ENCODE peak calls at places on chromosomes 16 and 17, in six cellular contexts. X, R, Y, F, Q and V are unnamed samples. For H3K4me1, the result is how much of the 10 kb centered on the place peaks cover.

GRCh38 chr16:78553268-78554044 is 454.0 kb downstream of the WWOX start:
- ATAC-seq in X (no peak), R (no peak), Y (no peak), F (no peak), Q (no peak), V (no peak)

GRCh38 chr17:42392664-42393415 is 4.6 kb upstream of the STAT3 start:
- ATAC-seq in X (no peak), R (no peak), Y (no peak), F (no peak), Q (no peak), V (no peak)

GRCh38 chr17:73189417-73190099 is 3.3 kb upstream of the COG1 start:
- ATAC-seq in X (peak), R (no peak), Y (no peak), F (no peak), Q (peak), V (no peak)

GRCh38 chr17:45111838-45112237 is 20.5 kb downstream of the PLCD3 start:
- ATAC-seq in X (no peak), R (no peak), Y (no peak), F (no peak), Q (no peak), V (no peak)

GRCh38 chr17:60398227-60398959 is 6.5 kb upstream of the USP32 start:
- ATAC-seq in X (peak), R (peak), Y (no peak), F (peak), Q (peak), V (no peak)

GRCh38 chr16:11136600-11136999 is 119.4 kb downstream of the SOCS1 start:
- ATAC-seq in X (peak), R (no peak), Y (no peak), F (no peak), Q (no peak), V (no peak)

GRCh38 chr17:29181226-29181625 is 1.0 kb upstream of the MYO18A start:
- ATAC-seq in X (no peak), R (no peak), Y (no peak), F (no peak), Q (no peak), V (no peak)

GRCh38 chr17:69358688-69359596 is 32.0 kb upstream of the ABCA5 start:
- ATAC-seq in X (no peak), R (no peak), Y (no peak), F (no peak), Q (no peak), V (no peak)

GRCh38 chr16:70391881-70392481 is 45.3 kb downstream of the DDX19A start:
- ATAC-seq in X (peak), R (no peak), Y (no peak), F (no peak), Q (no peak), V (peak)

GRCh38 chr17:46108120-46108519 is 85.1 kb downstream of the KANSL1 start:
- ATAC-seq in X (peak), R (peak), Y (no peak), F (no peak), Q (peak), V (no peak)

DNA sequence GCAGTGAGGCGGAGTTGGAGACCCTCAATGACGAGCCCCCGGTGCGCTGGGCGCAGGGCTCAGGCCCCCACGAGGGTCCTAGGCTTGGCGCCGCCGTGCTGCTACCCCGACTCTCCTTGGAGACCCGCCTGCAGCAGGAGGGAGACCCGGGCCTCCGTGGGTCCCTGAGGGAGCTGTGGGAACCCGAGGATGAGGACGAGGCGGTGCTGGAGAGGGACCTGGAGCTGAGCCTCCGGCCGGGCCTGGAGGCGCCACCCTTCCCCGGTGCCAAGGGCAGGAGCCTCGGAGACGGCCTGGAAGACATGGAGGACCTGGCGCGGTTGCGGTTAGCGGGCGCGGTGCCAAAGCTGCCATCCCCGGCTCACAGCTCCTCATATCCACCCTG is 2.3 kb downstream of the MYO15B start:
- ATAC-seq in X (no peak), R (no peak), Y (no peak), F (no peak), Q (no peak), V (no peak)
- H3K4me1 ChIP-seq in X (under half), R (under half), Y (under half), F (under half), Q (under half), V (under half)

GRCh38 chr16:2829501-2830354 is at the start of gene ZG16B:
- ATAC-seq in X (peak), R (no peak), Y (no peak), F (no peak), Q (no peak), V (no peak)
- H3K4me3 ChIP-seq in X (no peak), R (no peak), Y (no peak), F (no peak), Q (no peak), V (no peak)

GRCh38 chr16:4500283-4500682 is 24.1 kb downstream of the HMOX2 start:
- ATAC-seq in X (peak), R (peak), Y (peak), F (no peak), Q (peak), V (peak)
- H3K4me1 ChIP-seq in X (under half), R (under half), Y (under half), F (under half), Q (under half), V (under half)

DNA sequence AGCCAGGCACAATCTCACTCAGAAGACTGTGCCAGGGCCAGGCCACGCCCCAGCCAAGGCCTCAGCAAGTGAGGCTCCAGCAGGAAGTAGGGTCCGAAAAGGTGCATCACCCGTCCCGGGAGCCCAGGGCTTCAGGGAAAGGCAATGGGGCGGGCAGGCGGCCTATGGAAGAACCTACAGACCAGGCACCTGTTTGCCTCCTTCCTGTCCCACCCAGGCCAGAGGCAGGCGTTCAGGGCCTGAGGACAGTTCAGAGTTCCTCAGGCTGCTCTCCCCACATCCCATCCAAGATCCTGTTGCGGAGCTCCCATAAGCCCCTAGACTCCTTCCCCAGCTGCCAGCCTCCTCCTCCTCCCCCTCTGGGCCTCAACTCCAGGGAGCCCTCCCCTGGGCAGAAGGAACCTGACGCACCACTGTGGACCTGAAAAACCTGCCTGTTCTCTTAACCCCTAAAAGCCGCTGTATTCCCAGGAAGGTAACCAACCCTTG is 2.3 kb downstream of the CLUH start:
- ATAC-seq in X (no peak), R (peak), Y (no peak), F (no peak), Q (peak), V (no peak)
- H3K4me3 ChIP-seq in X (peak), R (peak), Y (no peak), F (no peak), Q (peak), V (peak)

DNA sequence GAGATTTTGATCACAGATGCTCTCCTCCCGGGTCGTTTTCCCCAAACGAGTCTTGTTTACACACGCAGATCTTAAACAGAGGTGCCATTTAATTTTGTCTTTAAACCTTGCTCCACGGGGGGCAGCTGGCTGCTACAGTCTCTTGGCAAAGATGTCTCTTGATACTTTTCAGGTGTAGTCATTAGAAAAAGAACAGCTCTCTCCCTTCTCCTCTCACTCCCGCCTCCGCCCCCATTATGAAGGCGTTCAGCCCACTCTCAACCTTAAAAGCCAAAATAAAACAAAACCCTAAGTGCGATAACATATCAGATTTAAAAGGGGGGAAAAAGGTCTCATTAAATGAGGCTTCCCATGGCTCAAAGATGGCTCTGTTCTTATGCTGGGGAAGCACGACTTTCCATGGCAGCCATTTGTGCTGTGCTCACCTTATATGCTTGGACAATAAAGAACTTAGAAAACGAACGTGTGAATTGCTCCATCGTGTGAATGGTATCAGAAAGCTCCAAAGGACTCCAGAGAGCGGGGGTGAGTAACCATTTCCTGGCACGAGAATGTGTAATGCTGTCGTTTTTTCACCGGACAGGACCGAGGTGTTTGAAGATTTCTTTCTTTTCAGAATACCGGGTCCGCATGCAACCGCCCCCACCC is 26.5 kb downstream of the GPRC5B start:
- ATAC-seq in X (no peak), R (no peak), Y (no peak), F (no peak), Q (no peak), V (no peak)
- H3K4me1 ChIP-seq in X (under half), R (under half), Y (under half), F (under half), Q (under half), V (under half)

DNA sequence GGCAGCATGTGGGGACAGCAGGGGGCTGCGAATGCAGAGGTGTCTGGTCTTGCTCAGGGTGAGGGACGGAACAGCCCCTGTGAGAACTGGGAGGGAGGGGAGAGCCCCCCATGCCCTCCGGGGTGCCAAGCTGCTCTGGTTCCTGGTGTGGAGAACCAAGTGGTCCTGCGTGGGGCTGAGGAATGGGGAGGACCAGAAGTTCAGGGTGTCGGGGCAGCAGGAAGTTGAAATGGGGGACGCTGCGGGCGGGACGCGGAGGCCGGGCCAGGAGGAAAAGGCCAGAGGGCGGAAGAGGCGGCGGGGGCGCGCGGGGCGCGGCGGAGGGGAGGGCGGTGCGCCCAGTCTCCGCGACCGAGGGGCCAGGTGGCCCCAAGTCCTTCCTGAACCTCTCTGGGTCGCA is 3.6 kb downstream of the ALDH3A1 start:
- ATAC-seq in X (peak), R (peak), Y (peak), F (peak), Q (no peak), V (peak)
- H3K4me3 ChIP-seq in X (peak), R (peak), Y (no peak), F (no peak), Q (peak), V (peak)

GRCh38 chr17:36930501-36930900 is 6.8 kb upstream of the LHX1 start:
- ATAC-seq in X (no peak), R (no peak), Y (no peak), F (no peak), Q (no peak), V (no peak)
- H3K4me1 ChIP-seq in X (under half), R (under half), Y (under half), F (under half), Q (under half), V (under half)

GRCh38 chr17:78315355-78316114 is 44.3 kb downstream of the SOCS3 start:
- ATAC-seq in X (peak), R (peak), Y (peak), F (no peak), Q (no peak), V (peak)
- H3K4me3 ChIP-seq in X (no peak), R (peak), Y (no peak), F (peak), Q (no peak), V (peak)